ENCODE peak calls at places on chromosome 18, in ten cellular contexts. I, O, X, P, R, V, F, B, K and H are unnamed samples.

GRCh38 chr18:832085-832681 is 20.1 kb upstream of the YES1 start:
- DNase-seq in P (peak), O (peak), V (no peak), R (no peak), B (no peak), F (no peak), I (no peak), K (no peak), X (peak), H (no peak)

GRCh38 chr18:49227456-49227855 is 233.0 kb downstream of the DYM start:
- DNase-seq in X (no peak), V (no peak), O (peak), K (no peak), B (no peak), P (no peak), R (no peak), F (no peak), I (peak), H (no peak)

GRCh38 chr18:35267809-35268208 is 22.2 kb downstream of the ZSCAN30 start:
- DNase-seq in F (no peak), V (no peak), X (no peak), B (no peak), I (no peak), P (no peak), O (no peak), R (no peak), K (no peak), H (no peak)

GRCh38 chr18:35582899-35583558 is 1.5 kb downstream of the GALNT1 start:
- DNase-seq in F (no peak), B (no peak), P (no peak), X (peak), K (no peak), V (peak), I (no peak), O (no peak), R (no peak), H (peak)

GRCh38 chr18:32770181-32770650 is 2.6 kb downstream of the KLHL14 start:
- DNase-seq in K (no peak), O (no peak), V (no peak), B (no peak), X (peak), F (no peak), R (no peak), I (no peak), P (no peak), H (no peak)

GRCh38 chr18:32714571-32715148 is 58.2 kb downstream of the KLHL14 start:
- DNase-seq in X (peak), F (peak), P (peak), I (no peak), O (no peak), R (no peak), K (no peak), V (peak), B (peak), H (peak)

GRCh38 chr18:76459687-76460350 is 35.2 kb downstream of the ZNF516 start:
- DNase-seq in B (no peak), I (no peak), F (peak), K (peak), R (no peak), P (peak), X (peak), V (peak), O (no peak), H (no peak)

GRCh38 chr18:25962176-25962575 is 128.2 kb downstream of the SS18 start:
- DNase-seq in F (no peak), O (no peak), X (no peak), P (no peak), V (no peak), R (no peak), B (no peak), K (no peak), I (no peak), H (no peak)